ENCODE peak calls at places on chromosomes 1 and 21, in nine cellular contexts. C, G, T, E, N, M, Q, Z and O are unnamed samples.

GRCh38 chr1:212760126-212760823 is 31.3 kb downstream of the NSL1 start:
- DNase-seq in N (no peak), M (no peak), C (no peak), E (no peak), Z (no peak), T (peak; percentile 12), Q (no peak), G (peak; percentile 46), O (no peak)

GRCh38 chr1:78006491-78006890 is 1.8 kb downstream of the DNAJB4 start:
- DNase-seq in G (no peak), C (no peak), E (no peak), T (no peak), N (no peak), Z (no peak), Q (no peak), M (no peak), O (no peak)

GRCh38 chr1:177741476-177741875 is 228.4 kb downstream of the SEC16B start:
- DNase-seq in Q (no peak), M (no peak), Z (no peak), G (no peak), E (no peak), C (no peak), N (no peak), T (no peak), O (no peak)

GRCh38 chr1:29579821-29580425 is 343.6 kb downstream of the PTPRU start:
- DNase-seq in C (no peak), M (peak; percentile 93), Q (no peak), G (no peak), E (no peak), N (no peak), Z (no peak), T (no peak), O (no peak)

GRCh38 chr21:42666023-42666747 is 12.8 kb downstream of the PDE9A start:
- DNase-seq in C (peak; percentile 87), M (no peak), G (no peak), Z (peak; percentile 46), Q (no peak), E (peak; percentile 86), N (no peak), T (no peak), O (no peak)

GRCh38 chr1:59903136-59903754 is 23.3 kb downstream of the CYP2J2 start:
- DNase-seq in G (peak; percentile 8), T (peak; percentile 43), C (no peak), N (peak; percentile 47), E (peak; percentile 34), Z (no peak), Q (no peak), M (no peak), O (no peak)

GRCh38 chr1:156126701-156127534 is 12.4 kb downstream of the LMNA start:
- DNase-seq in T (peak; percentile 65), Z (peak; percentile 79), C (peak; percentile 84), G (peak; percentile 56), E (peak; percentile 65), Q (peak; percentile 80), M (peak; percentile 97), N (no peak), O (peak; percentile 76)

GRCh38 chr1:243930822-243931671 is 81.0 kb upstream of the AKT3 start:
- DNase-seq in G (no peak), Q (no peak), Z (no peak), N (no peak), M (peak; percentile 27), E (no peak), C (no peak), T (peak; percentile 47), O (no peak)

GRCh38 chr1:161226320-161226711 is 456 bp downstream of the TOMM40L start:
- DNase-seq in G (no peak), E (no peak), Q (no peak), C (no peak), N (peak; percentile 26), M (no peak), T (no peak), Z (no peak), O (no peak)

GRCh38 chr1:81563632-81564031 is 237.1 kb upstream of the ADGRL2 start:
- DNase-seq in G (no peak), C (no peak), N (no peak), M (no peak), Q (no peak), Z (no peak), E (no peak), T (no peak), O (no peak)

GRCh38 chr1:19776287-19776686 is 23.4 kb downstream of the TMCO4 start:
- DNase-seq in G (no peak), Z (no peak), M (no peak), T (no peak), N (no peak), C (no peak), E (no peak), Q (no peak), O (no peak)

GRCh38 chr1:84634536-84635205 is 55.6 kb downstream of the SSX2IP start:
- DNase-seq in M (no peak), E (no peak), G (no peak), T (peak; percentile 69), Z (no peak), N (peak; percentile 23), Q (no peak), C (no peak), O (no peak)

GRCh38 chr1:99447716-99448115 is 183.4 kb downstream of the PLPPR4 start:
- DNase-seq in G (no peak), Q (no peak), Z (no peak), N (no peak), M (no peak), T (no peak), E (no peak), C (no peak), O (no peak)

GRCh38 chr1:155944396-155944728 is 2.9 kb downstream of the RXFP4 start:
- DNase-seq in G (no peak), C (no peak), E (no peak), N (no peak), Z (no peak), Q (no peak), M (no peak), T (no peak), O (no peak)

GRCh38 chr1:40383488-40384412 is 10.2 kb downstream of the SMAP2 start:
- DNase-seq in E (no peak), T (no peak), Q (no peak), G (no peak), N (no peak), Z (no peak), C (no peak), M (peak; percentile 84), O (no peak)

GRCh38 chr1:154759196-154759595 is 110.9 kb downstream of the KCNN3 start:
- DNase-seq in Q (no peak), M (no peak), G (peak; percentile 41), Z (no peak), E (no peak), N (no peak), C (peak; percentile 29), T (no peak), O (no peak)

GRCh38 chr1:152917794-152918193 is 9.4 kb downstream of the IVL start:
- DNase-seq in E (peak; percentile 24), C (no peak), Q (no peak), N (no peak), Z (no peak), G (no peak), T (no peak), M (no peak), O (no peak)

GRCh38 chr1:169594391-169594790 is 8.1 kb upstream of the F5 start:
- DNase-seq in N (no peak), Z (no peak), G (no peak), E (no peak), C (no peak), M (no peak), Q (no peak), T (no peak), O (no peak)

GRCh38 chr1:30506785-30507312 is 216.5 kb downstream of the MATN1 start:
- DNase-seq in N (no peak), C (no peak), Z (no peak), Q (no peak), M (no peak), G (no peak), E (no peak), T (no peak), O (no peak)

GRCh38 chr1:12539705-12540579 is 78.1 kb downstream of the DHRS3 start:
- DNase-seq in M (peak; percentile 99), N (peak; percentile 57), G (no peak), C (peak; percentile 97), Q (no peak), E (peak; percentile 55), Z (peak; percentile 69), T (peak; percentile 80), O (no peak)

DNA sequence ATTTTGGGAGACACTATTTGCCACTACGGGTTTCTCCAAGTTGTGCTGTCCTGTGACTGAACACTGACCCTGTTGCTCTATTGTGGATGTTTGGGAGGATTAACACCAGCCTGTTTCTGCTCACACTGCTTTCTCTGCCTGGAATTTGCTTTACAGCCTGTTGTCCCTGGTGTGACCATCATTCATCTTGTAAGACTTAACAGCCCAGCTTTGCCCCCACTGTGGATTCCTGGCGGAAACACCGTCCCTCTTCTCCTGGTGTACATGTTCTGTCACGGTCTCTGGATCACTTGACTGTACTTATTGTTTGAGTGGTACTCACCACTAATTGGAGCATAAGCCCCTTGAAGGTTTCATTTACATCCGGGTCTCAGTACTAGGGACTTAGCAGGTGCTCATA is 32.2 kb downstream of the VANGL1 start:
- DNase-seq in G (no peak), N (no peak), C (no peak), M (no peak), T (no peak), Z (no peak), E (no peak), Q (no peak), O (no peak)
- H3K4me1 ChIP-seq in G (no peaks in the 10 kb centered on the region), N (peaks cover 13% of the 10 kb centered on the region), C (peaks cover 81% of the 10 kb centered on the region), M (peaks cover 53% of the 10 kb centered on the region), T (peaks cover 29% of the 10 kb centered on the region), Z (peaks cover 4% of the 10 kb centered on the region), E (peaks cover 2% of the 10 kb centered on the region), Q (no peaks in the 10 kb centered on the region), O (no peaks in the 10 kb centered on the region)

GRCh38 chr1:1020415-1021009 is 592 bp downstream of the AGRN start:
- DNase-seq in Z (no peak), T (peak; percentile 74), N (no peak), Q (no peak), C (no peak), M (no peak), E (no peak), G (no peak), O (peak; percentile 38)
- H3K4me1 ChIP-seq in Z (peaks cover 6% of the 10 kb centered on the region), T (peaks cover 38% of the 10 kb centered on the region), N (peaks cover 6% of the 10 kb centered on the region), Q (peaks cover 19% of the 10 kb centered on the region), C (peaks cover 23% of the 10 kb centered on the region), M (peaks cover 40% of the 10 kb centered on the region), E (peaks cover 12% of the 10 kb centered on the region), G (peaks cover 6% of the 10 kb centered on the region), O (peaks cover 13% of the 10 kb centered on the region)

DNA sequence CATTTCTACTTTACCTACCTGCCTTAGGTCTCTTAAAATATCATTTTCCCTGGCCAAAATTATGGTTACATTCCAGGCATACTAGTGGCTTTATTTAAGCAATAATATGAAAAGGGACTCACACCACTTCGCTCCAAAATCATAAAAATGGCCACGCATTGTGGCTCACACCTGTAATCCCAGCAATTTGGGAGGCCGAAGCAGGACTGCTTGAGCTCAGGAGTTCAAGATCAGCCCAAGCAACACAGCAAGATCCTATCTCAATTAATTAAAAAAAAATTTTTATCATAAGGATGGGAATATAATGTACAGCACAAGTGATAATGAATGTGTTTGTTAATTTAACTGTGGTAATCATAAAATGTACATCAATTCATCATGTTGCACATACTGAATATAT is 65.4 kb downstream of the ARID4B start:
- DNase-seq in Z (no peak), E (no peak), C (no peak), Q (no peak), M (no peak), T (no peak), N (no peak), G (no peak), O (no peak)
- H3K4me1 ChIP-seq in Z (peaks cover 39% of the 10 kb centered on the region), E (no peaks in the 10 kb centered on the region), C (peaks cover 43% of the 10 kb centered on the region), Q (peaks cover 34% of the 10 kb centered on the region), M (no peaks in the 10 kb centered on the region), T (no peaks in the 10 kb centered on the region), N (no peaks in the 10 kb centered on the region), G (peaks cover 34% of the 10 kb centered on the region), O (peaks cover 48% of the 10 kb centered on the region)

GRCh38 chr21:36323032-36323431 is 3.0 kb downstream of the MORC3 start:
- DNase-seq in G (no peak), C (no peak), Q (no peak), T (no peak), N (no peak), E (no peak), Z (no peak), M (no peak), O (no peak)
- H3K4me1 ChIP-seq in G (peaks cover 11% of the 10 kb centered on the region), C (peaks cover 52% of the 10 kb centered on the region), Q (peaks cover 18% of the 10 kb centered on the region), T (peaks cover 26% of the 10 kb centered on the region), N (peaks cover 3% of the 10 kb centered on the region), E (peaks cover 36% of the 10 kb centered on the region), Z (peaks cover 38% of the 10 kb centered on the region), M (peaks cover 23% of the 10 kb centered on the region), O (peaks cover 20% of the 10 kb centered on the region)